ENCODE peak calls at places on chromosomes 11 and 22, in seven cellular contexts. G is NCI-H774; H is stimulated activated CD4-positive, alpha-beta T cell treated with anti-CD3 and anti-CD28 coated beads, Interleukin-4, amount 100 ng/mL, for 48 hours; K is M059J; E is fibroblast of the conjunctiva; I is stimulated activated effector memory CD8-positive, alpha-beta T cell treated with anti-CD3 and anti-CD28 coated beads, Interleukin-12 subunit alpha, Interleukin-12 subunit beta, amount 100 ng/mL, for 72 hours; Q is spleen. O is an unnamed sample.

GRCh38 chr11:121321614-121322243 is 29.2 kb downstream of the SC5D start:
- DNase-seq in G (peak), H (no peak), K (peak), E (peak), I (no peak), Q (no peak), O (no peak)

GRCh38 chr22:23243006-23243573 is 62.8 kb downstream of the BCR start:
- DNase-seq in G (no peak), H (peak), K (no peak), E (no peak), I (peak), Q (no peak), O (no peak)

GRCh38 chr11:64874308-64874707 is 4.1 kb downstream of the EHD1 start:
- DNase-seq in G (no peak), H (no peak), K (no peak), E (no peak), I (no peak), Q (peak), O (no peak)

GRCh38 chr22:28023774-28024173 is 104.7 kb upstream of the PITPNB start:
- DNase-seq in G (no peak), H (no peak), K (no peak), E (no peak), I (no peak), Q (peak), O (peak)

GRCh38 chr11:74450318-74450717 is 17.0 kb downstream of the KCNE3 start:
- DNase-seq in G (no peak), H (no peak), K (no peak), E (no peak), I (no peak), Q (no peak), O (no peak)

GRCh38 chr11:71385091-71385490 is 63.1 kb downstream of the DHCR7 start:
- DNase-seq in G (no peak), H (no peak), K (no peak), E (no peak), I (no peak), Q (no peak), O (no peak)

GRCh38 chr11:122122179-122122578 is 6.2 kb upstream of the BLID start:
- DNase-seq in G (no peak), H (no peak), K (peak), E (no peak), I (no peak), Q (no peak), O (no peak)

GRCh38 chr11:84607975-84608787 is 1019.0 kb downstream of the DLG2 start:
- DNase-seq in G (peak), H (no peak), K (no peak), E (no peak), I (no peak), Q (no peak), O (no peak)

GRCh38 chr11:1298695-1299492 is 10.5 kb downstream of the TOLLIP start:
- DNase-seq in G (no peak), H (no peak), K (no peak), E (peak), I (no peak), Q (peak), O (peak)

GRCh38 chr22:22045576-22046335 is 63.2 kb upstream of the TOP3B start:
- DNase-seq in G (no peak), H (no peak), K (no peak), E (no peak), I (no peak), Q (no peak), O (no peak)

GRCh38 chr11:8338138-8338537 is 74.5 kb upstream of the LMO1 start:
- DNase-seq in G (peak), H (no peak), K (peak), E (no peak), I (peak), Q (no peak), O (peak)

GRCh38 chr11:42175203-42175602 is 715.8 kb upstream of the LRRC4C start:
- DNase-seq in G (no peak), H (no peak), K (peak), E (no peak), I (no peak), Q (no peak), O (no peak)

GRCh38 chr22:29149841-29150555 is 55.7 kb upstream of the EMID1 start:
- DNase-seq in G (no peak), H (no peak), K (no peak), E (no peak), I (no peak), Q (peak), O (no peak)

GRCh38 chr11:126288237-126288636 is 5.3 kb downstream of the TIRAP start:
- DNase-seq in G (no peak), H (no peak), K (no peak), E (no peak), I (no peak), Q (no peak), O (no peak)

GRCh38 chr11:1049071-1049405 is 12.5 kb upstream of the MUC6 start:
- DNase-seq in G (no peak), H (no peak), K (no peak), E (no peak), I (no peak), Q (no peak), O (no peak)

O was measured in erythroblast.